ENCODE peak calls at places on chromosomes 3 and 15, in four cellular contexts. D, R, X and G are unnamed samples. For H3K9me3, the result is how much of the 10 kb centered on the place peaks cover.

GRCh38 chr3:99439892-99440291 is 198.5 kb upstream of the COL8A1 start:
- DNase-seq in D (no peak), R (no peak), X (no peak), G (no peak)

GRCh38 chr3:102036015-102036414 is 186.7 kb downstream of the NFKBIZ start:
- DNase-seq in D (no peak), R (no peak), X (no peak), G (no peak)

GRCh38 chr3:176578316-176578715 is 619.0 kb downstream of the TBL1XR1 start:
- DNase-seq in D (no peak), R (no peak), X (no peak), G (no peak)

GRCh38 chr3:79947469-79947868 is 179.7 kb upstream of the ROBO1 start:
- DNase-seq in D (no peak), R (no peak), X (no peak), G (no peak)

GRCh38 chr3:103218146-103218545 is 783.3 kb downstream of the ZPLD1 start:
- DNase-seq in D (no peak), R (no peak), X (no peak), G (no peak)

GRCh38 chr15:92377083-92377789 is 16.4 kb upstream of the ST8SIA2 start:
- DNase-seq in D (no peak), R (no peak), X (peak), G (no peak)

GRCh38 chr15:24916305-24917009 is 38.3 kb upstream of the SNRPN start:
- DNase-seq in D (no peak), R (no peak), X (no peak), G (no peak)

GRCh38 chr3:84223512-84223911 is 735.3 kb upstream of the CADM2 start:
- DNase-seq in D (no peak), R (no peak), X (no peak), G (no peak)

GRCh38 chr3:30140356-30140755 is 466.0 kb upstream of the TGFBR2 start:
- DNase-seq in D (no peak), R (no peak), X (no peak), G (no peak)

GRCh38 chr3:159796744-159797143 is 191.9 kb upstream of the IL12A start:
- DNase-seq in D (no peak), R (no peak), X (no peak), G (no peak)

DNA sequence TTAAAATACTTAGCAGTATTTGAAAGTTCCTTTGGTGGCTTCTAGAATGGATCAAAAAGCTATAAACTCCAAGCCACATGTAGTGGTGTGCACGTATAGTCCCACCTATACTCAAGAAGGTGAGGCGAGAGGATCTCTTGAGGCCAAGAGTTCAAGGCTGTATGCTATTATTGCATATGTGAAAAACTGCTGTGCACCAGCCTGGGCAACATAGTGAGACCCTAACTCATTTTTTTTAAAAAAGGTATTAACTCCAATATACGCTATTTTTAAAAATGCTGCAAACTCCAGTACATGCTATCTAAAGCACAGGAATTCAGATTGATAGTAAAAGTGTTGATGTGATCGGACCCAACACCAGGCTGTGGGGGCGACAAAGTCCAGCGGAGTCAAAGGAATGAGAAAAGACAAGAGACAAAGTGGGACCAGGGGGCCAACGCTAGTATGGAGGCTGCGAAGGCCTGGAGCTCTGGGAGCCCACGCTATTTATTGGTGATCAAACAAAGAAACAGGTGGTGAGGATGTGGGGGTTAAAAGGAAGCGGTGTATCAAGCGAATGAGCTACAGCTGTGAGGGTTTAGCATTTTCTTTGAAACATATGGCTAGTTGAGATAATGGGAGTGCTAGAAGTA is 66.6 kb downstream of the ARIH1 start:
- DNase-seq in D (no peak), R (no peak), X (no peak), G (no peak)
- H3K9me3 ChIP-seq in D (under half), R (under half), X (under half), G (under half)

DNA sequence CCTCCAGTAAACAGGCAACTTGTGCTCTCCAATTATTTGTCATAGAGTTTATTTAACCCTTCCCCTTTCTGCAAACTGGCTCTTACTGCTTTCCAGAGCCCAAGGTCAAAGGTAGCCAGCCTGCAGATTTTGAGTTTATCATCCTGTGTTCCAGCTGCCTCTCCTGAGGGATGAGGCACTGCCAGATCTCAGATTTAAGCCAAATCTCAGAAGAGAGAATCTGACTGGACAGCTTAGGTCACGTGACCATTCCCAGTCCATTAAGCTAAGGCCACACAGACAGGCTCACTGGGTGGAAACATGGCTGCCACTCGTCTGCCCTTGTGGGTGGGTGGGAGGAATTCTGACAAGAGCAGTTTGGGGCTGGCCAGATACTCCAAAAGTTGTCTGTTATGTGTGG is 8.6 kb upstream of the SIAH2 start:
- DNase-seq in D (no peak), R (no peak), X (peak), G (no peak)
- H3K9me3 ChIP-seq in D (under half), R (under half), X (under half), G (under half)

DNA sequence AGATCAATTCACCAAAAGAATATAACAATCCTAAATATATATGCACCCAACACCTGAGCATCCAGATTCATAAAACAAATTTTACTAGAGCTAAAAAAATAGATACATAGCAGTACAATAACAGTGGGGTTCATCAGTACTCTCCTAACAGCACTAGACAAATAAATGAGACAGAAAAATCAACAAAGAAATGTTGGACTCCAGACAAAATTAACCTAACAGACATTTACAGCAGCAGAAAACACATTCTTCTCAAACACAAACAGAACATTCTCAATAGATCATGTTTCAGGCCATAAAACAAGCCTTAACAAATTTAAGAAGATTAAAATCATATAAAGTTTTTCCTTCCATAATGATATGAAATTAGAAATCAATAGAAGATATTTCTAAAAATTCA is 124.8 kb upstream of the NECTIN3 start:
- DNase-seq in D (no peak), R (no peak), X (no peak), G (no peak)
- H3K9me3 ChIP-seq in D (under half), R (under half), X (under half), G (under half)

DNA sequence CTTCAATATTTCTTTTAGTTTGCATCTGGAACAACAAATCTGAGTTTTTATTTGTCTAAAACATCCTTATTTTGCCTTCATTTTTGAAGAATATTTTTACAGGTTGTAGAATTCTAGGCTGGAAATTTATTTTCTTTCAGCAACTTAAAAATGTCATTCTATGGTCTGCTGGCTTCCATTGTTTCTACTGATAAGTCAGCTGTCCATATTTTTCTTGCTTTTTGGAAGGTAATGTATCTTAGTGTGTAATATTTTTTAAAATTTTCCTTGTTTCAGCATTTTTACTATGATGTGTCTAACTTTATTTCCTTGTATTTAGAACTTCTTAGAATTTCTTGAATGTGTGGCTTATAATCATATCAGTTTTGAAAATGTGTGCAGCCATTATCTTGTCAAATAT is 37.0 kb downstream of the SEMA6D start:
- DNase-seq in D (no peak), R (no peak), X (no peak), G (no peak)
- H3K9me3 ChIP-seq in D (under half), R (under half), X (under half), G (under half)

GRCh38 chr15:50248994-50249586 is 16.4 kb downstream of the HDC start:
- DNase-seq in D (no peak), R (no peak), X (no peak), G (no peak)

GRCh38 chr15:50250789-50251394 is 14.6 kb downstream of the HDC start:
- DNase-seq in D (no peak), R (no peak), X (no peak), G (no peak)

GRCh38 chr15:50251638-50252182 is 13.8 kb downstream of the HDC start:
- DNase-seq in D (no peak), R (no peak), X (no peak), G (no peak)

GRCh38 chr15:50249704-50250103 is 15.8 kb downstream of the HDC start:
- DNase-seq in D (no peak), R (no peak), X (no peak), G (no peak)

GRCh38 chr15:50252556-50252955 is 13.0 kb downstream of the HDC start:
- DNase-seq in D (no peak), R (no peak), X (no peak), G (no peak)
- H3K9me3 ChIP-seq in D (under half), R (under half), X (under half), G (under half)

GRCh38 chr3:21407743-21408142 is 343.3 kb downstream of the ZNF385D start:
- DNase-seq in D (no peak), R (no peak), X (no peak), G (no peak)
- H3K9me3 ChIP-seq in D (under half), R (under half), X (under half), G (under half)

DNA sequence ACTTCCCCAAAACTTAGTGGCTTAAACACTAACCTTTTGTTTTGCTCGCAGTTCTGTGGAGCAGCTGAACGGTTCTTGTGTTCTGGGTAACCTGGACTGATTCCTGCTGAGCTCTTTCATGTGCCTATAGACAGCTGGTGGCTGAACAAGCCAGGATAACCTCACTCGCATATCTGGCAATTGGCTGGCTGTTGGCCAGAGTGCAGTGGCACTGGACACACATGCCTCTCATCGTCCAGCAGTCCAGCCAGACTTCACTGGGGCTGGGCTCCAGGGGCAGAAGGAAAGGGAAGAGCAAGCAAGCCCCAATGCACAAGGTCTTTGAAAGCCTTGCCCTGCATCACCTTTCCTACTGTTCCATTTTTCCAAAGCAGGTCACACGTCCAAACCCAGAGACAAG is 53.6 kb upstream of the GATA2 start:
- DNase-seq in D (no peak), R (no peak), X (no peak), G (no peak)
- H3K9me3 ChIP-seq in D (under half), R (under half), X (under half), G (under half)

GRCh38 chr15:98835889-98836288 is 171.7 kb downstream of the PGPEP1L start:
- DNase-seq in D (no peak), R (no peak), X (no peak), G (no peak)

GRCh38 chr15:98834976-98835375 is 172.6 kb downstream of the PGPEP1L start:
- DNase-seq in D (no peak), R (no peak), X (no peak), G (no peak)

GRCh38 chr15:98824595-98824994 is 176.3 kb downstream of the IGF1R start:
- DNase-seq in D (no peak), R (no peak), X (no peak), G (no peak)

GRCh38 chr15:98826658-98827057 is 178.3 kb downstream of the IGF1R start:
- DNase-seq in D (no peak), R (no peak), X (no peak), G (no peak)

GRCh38 chr15:98830034-98830634 is 177.5 kb downstream of the PGPEP1L start:
- DNase-seq in D (no peak), R (no peak), X (no peak), G (no peak)
- H3K9me3 ChIP-seq in D (under half), R (under half), X (under half), G (under half)